ENCODE peak calls at places on chromosome 21, in ten cellular contexts. E, P, V, A, H, Z, W, B, O and F are unnamed samples.

GRCh38 chr21:20882462-20883415 is 115.5 kb upstream of the NCAM2 start:
- DNase-seq in W (peak; percentile 65), A (no peak), B (peak; percentile 53), P (no peak), E (peak; percentile 30), O (peak; percentile 5), H (no peak), Z (no peak), V (no peak), F (no peak)

GRCh38 chr21:38438476-38438893 is 59.8 kb downstream of the ERG start:
- DNase-seq in B (no peak), Z (peak; percentile 91), W (peak; percentile 30), E (peak; percentile 18), O (no peak), A (peak; percentile 44), V (no peak), H (peak; percentile 66), P (peak; percentile 29), F (peak; percentile 79)

GRCh38 chr21:15289246-15289645 is 224.4 kb upstream of the NRIP1 start:
- DNase-seq in E (no peak), H (no peak), B (no peak), P (no peak), Z (no peak), A (no peak), V (no peak), W (no peak), O (no peak), F (no peak)

GRCh38 chr21:42815217-42815616 is 64.1 kb downstream of the WDR4 start:
- DNase-seq in P (no peak), A (no peak), V (no peak), O (no peak), Z (no peak), E (no peak), H (no peak), B (no peak), W (no peak), F (no peak)

GRCh38 chr21:28791595-28792282 is 200.9 kb downstream of the LTN1 start:
- DNase-seq in A (no peak), B (no peak), V (no peak), H (no peak), Z (no peak), P (no peak), W (no peak), O (no peak), E (no peak), F (no peak)

GRCh38 chr21:38159355-38159754 is 97.4 kb upstream of the KCNJ15 start:
- DNase-seq in W (peak; percentile 80), V (peak; percentile 55), E (peak; percentile 78), B (peak; percentile 37), Z (peak; percentile 75), H (peak; percentile 16), P (peak; percentile 62), O (no peak), A (peak; percentile 47), F (peak; percentile 70)

GRCh38 chr21:38880578-38880966 is 74.8 kb downstream of the ETS2 start:
- DNase-seq in B (no peak), O (no peak), E (no peak), H (no peak), W (no peak), P (no peak), Z (no peak), A (no peak), V (no peak), F (no peak)

GRCh38 chr21:31262728-31263127 is 81.3 kb downstream of the TIAM1 start:
- DNase-seq in V (no peak), W (no peak), Z (no peak), H (no peak), P (no peak), A (no peak), O (no peak), E (no peak), B (no peak), F (no peak)

GRCh38 chr21:44574457-44575306 is 1.2 kb downstream of the KRTAP10-4 start:
- DNase-seq in O (no peak), E (no peak), Z (no peak), A (no peak), W (no peak), P (no peak), V (no peak), H (no peak), B (no peak), F (no peak)

GRCh38 chr21:35254006-35254751 is 205.1 kb upstream of the RUNX1 start:
- DNase-seq in Z (peak; percentile 72), H (no peak), O (peak; percentile 11), E (peak; percentile 56), W (no peak), B (no peak), P (no peak), V (no peak), A (no peak), F (no peak)

GRCh38 chr21:46039891-46040660 is 57.8 kb upstream of the COL6A2 start:
- DNase-seq in E (no peak), H (no peak), P (no peak), O (no peak), W (no peak), A (no peak), V (no peak), B (no peak), Z (no peak), F (no peak)